ENCODE peak calls at places on chromosomes 5 and 9, in nine cellular contexts. W, C, Q, O, R, G, B, J and A are unnamed samples.

GRCh38 chr5:141873933-141874261 is 4.3 kb downstream of the PCDH1 start:
- DNase-seq in O (peak), J (no peak), G (no peak), R (no peak), Q (no peak), W (no peak), B (no peak), C (no peak), A (no peak)

GRCh38 chr5:137638841-137639240 is 97.0 kb downstream of the KLHL3 start:
- DNase-seq in R (no peak), G (no peak), B (no peak), C (no peak), J (no peak), O (no peak), W (no peak), Q (no peak), A (no peak)

GRCh38 chr5:95962785-95963184 is 1.1 kb upstream of the ELL2 start:
- DNase-seq in C (no peak), J (no peak), R (peak), O (no peak), B (peak), W (peak), Q (peak), G (no peak), A (no peak)

GRCh38 chr5:18394154-18394804 is 760.0 kb downstream of the TAF11L14 start:
- DNase-seq in J (peak), B (peak), W (peak), G (peak), O (peak), C (peak), R (peak), Q (peak), A (no peak)

GRCh38 chr5:157864067-157864466 is 5.1 kb upstream of the CLINT1 start:
- DNase-seq in G (no peak), Q (no peak), R (no peak), B (no peak), W (peak), C (no peak), O (no peak), J (no peak), A (no peak)

GRCh38 chr5:172910828-172911627 is 48.2 kb upstream of the RPL26L1 start:
- DNase-seq in Q (no peak), W (peak), J (peak), G (peak), R (peak), O (no peak), B (peak), C (peak), A (peak)

GRCh38 chr5:82165740-82166530 is 112.2 kb downstream of the RPS23 start:
- DNase-seq in R (peak), B (peak), W (peak), J (peak), Q (peak), G (peak), O (no peak), C (no peak), A (peak)

GRCh38 chr5:59301727-59302126 is 591.8 kb downstream of the PDE4D start:
- DNase-seq in J (no peak), C (no peak), W (no peak), G (no peak), O (no peak), R (no peak), Q (no peak), B (no peak), A (no peak)

GRCh38 chr5:89034588-89034987 is 151.6 kb upstream of the MEF2C start:
- DNase-seq in W (no peak), Q (no peak), G (peak), J (peak), B (peak), C (no peak), O (no peak), R (no peak), A (no peak)

DNA sequence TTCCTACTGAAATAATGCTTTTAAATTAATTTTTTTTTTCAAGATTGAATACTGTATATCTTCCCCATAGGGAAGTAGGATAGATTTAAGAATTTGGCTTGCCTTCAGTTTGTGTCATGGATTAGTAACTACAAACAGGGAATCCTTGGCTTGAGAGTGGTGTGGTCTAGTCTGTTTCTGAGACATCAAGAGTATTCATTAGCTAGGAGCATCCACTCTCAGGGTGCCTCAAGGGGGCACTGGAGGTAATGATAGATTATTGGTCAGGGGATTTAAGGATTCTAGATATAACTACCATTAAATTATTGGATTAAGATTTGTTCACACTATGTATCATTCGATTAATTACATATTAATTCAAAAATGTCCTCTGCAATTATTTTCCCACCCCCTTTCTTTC is 91.8 kb upstream of the TXNDC8 start:
- DNase-seq in O (no peak), R (no peak), B (no peak), W (no peak), J (no peak), Q (no peak), G (peak), C (no peak), A (no peak)
- TF ChIP-seq CTCF in O (no peak), R (no peak), B (no peak), W (no peak), J (peak), Q (no peak), G (peak), C (no peak), A (no peak)

GRCh38 chr5:5497132-5497748 is 74.8 kb downstream of the ICE1 start:
- DNase-seq in R (peak), W (peak), Q (peak), B (peak), G (peak), O (peak), C (peak), J (peak), A (no peak)
- TF ChIP-seq CTCF in R (peak), W (peak), Q (peak), B (peak), G (peak), O (peak), C (peak), J (peak), A (no peak)

GRCh38 chr9:130451509-130452388 is 7.0 kb downstream of the ASS1 start:
- DNase-seq in O (peak), C (peak), W (peak), Q (peak), R (peak), B (peak), G (peak), J (peak), A (no peak)
- TF ChIP-seq CTCF in O (peak), C (peak), W (peak), Q (peak), R (peak), B (peak), G (peak), J (peak), A (peak)

GRCh38 chr5:120329095-120329494 is 135.0 kb upstream of the PRR16 start:
- DNase-seq in C (no peak), J (no peak), B (no peak), Q (no peak), R (no peak), O (no peak), G (no peak), W (no peak), A (no peak)

GRCh38 chr5:120330555-120330954 is 133.5 kb upstream of the PRR16 start:
- DNase-seq in O (no peak), G (no peak), Q (no peak), C (no peak), J (no peak), B (no peak), W (no peak), R (no peak), A (no peak)

GRCh38 chr5:120326651-120327050 is 137.4 kb upstream of the PRR16 start:
- DNase-seq in Q (no peak), C (no peak), W (no peak), G (peak), J (no peak), B (no peak), R (no peak), O (no peak), A (no peak)

GRCh38 chr5:120327180-120327579 is 136.9 kb upstream of the PRR16 start:
- DNase-seq in Q (no peak), J (peak), G (peak), B (no peak), C (no peak), O (no peak), W (no peak), R (no peak), A (no peak)
- TF ChIP-seq CTCF in Q (no peak), J (peak), G (peak), B (no peak), C (no peak), O (no peak), W (no peak), R (no peak), A (no peak)

DNA sequence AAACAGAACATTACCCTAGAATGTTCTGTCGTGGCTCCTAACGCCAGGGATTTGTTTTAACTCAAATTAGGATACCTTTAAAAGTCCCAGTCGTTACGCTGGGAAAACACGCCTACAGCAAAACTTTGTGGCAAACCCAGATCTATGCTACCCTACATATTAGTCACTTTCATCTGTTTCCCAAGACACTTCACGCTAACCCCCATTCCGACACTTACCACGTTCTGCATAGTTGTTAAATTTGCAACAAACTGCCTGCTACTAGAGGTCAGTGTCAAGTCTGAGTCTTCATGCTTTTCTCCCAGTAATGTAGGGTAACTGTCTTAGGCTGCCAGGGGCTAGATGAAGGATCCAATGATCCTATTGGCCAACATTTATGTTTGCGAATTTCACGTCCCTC is 140.3 kb downstream of the RASEF start:
- DNase-seq in R (no peak), B (no peak), G (no peak), Q (no peak), J (peak), C (no peak), O (no peak), W (no peak), A (no peak)
- TF ChIP-seq CTCF in R (no peak), B (no peak), G (no peak), Q (no peak), J (no peak), C (no peak), O (no peak), W (no peak), A (no peak)

DNA sequence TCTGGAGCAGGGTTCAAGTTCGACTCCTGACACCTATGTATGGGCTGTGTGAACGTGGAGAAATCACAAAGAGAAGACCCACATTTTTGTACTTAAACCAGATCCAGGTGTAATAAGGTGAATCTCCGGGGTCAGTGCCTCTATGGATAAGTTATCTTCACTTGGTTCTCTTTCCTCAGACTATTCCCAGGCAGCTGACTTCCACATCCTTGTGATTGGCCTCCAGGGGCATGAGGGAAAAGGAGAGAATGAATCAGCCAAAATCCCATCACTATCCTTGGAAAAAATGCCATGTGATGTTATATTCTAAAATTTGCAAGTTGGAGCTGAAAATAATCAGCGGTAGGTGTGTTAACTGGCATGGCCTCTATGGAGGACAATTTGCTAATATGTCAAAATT is 37.2 kb downstream of the ZNF622 start:
- DNase-seq in O (no peak), W (no peak), C (no peak), B (no peak), R (no peak), G (no peak), J (no peak), Q (no peak), A (no peak)
- TF ChIP-seq CTCF in O (peak), W (no peak), C (no peak), B (no peak), R (no peak), G (no peak), J (no peak), Q (no peak), A (no peak)

GRCh38 chr9:133694686-133695085 is 43.5 kb downstream of the SARDH start:
- DNase-seq in O (no peak), J (no peak), R (no peak), G (no peak), C (no peak), B (no peak), Q (no peak), W (no peak), A (no peak)
- TF ChIP-seq CTCF in O (no peak), J (no peak), R (no peak), G (no peak), C (no peak), B (no peak), Q (no peak), W (no peak), A (no peak)

GRCh38 chr5:35954175-35954574 is 15.8 kb upstream of the CAPSL start:
- DNase-seq in G (no peak), C (no peak), W (peak), B (no peak), R (no peak), O (no peak), J (no peak), Q (no peak), A (no peak)
- TF ChIP-seq CTCF in G (no peak), C (no peak), W (no peak), B (no peak), R (no peak), O (no peak), J (no peak), Q (no peak), A (no peak)

GRCh38 chr5:1484416-1485319 is 39.1 kb downstream of the LPCAT1 start:
- DNase-seq in G (no peak), W (peak), C (no peak), B (no peak), R (no peak), O (no peak), Q (no peak), J (no peak), A (no peak)

GRCh38 chr5:1487079-1487764 is 36.5 kb downstream of the LPCAT1 start:
- DNase-seq in C (no peak), R (no peak), Q (no peak), W (no peak), J (no peak), O (no peak), B (no peak), G (no peak), A (no peak)

GRCh38 chr5:1485320-1486118 is 38.2 kb downstream of the LPCAT1 start:
- DNase-seq in Q (no peak), O (no peak), J (no peak), C (no peak), B (no peak), G (no peak), W (no peak), R (no peak), A (no peak)

GRCh38 chr5:1483856-1484255 is 38.6 kb upstream of the SLC6A3 start:
- DNase-seq in J (no peak), Q (no peak), B (no peak), R (no peak), G (no peak), C (no peak), O (no peak), W (no peak), A (no peak)

GRCh38 chr5:1486271-1486670 is 37.5 kb downstream of the LPCAT1 start:
- DNase-seq in Q (no peak), C (no peak), W (no peak), R (no peak), B (no peak), J (no peak), G (no peak), O (no peak), A (no peak)
- TF ChIP-seq CTCF in Q (no peak), C (no peak), W (no peak), R (no peak), B (no peak), J (no peak), G (no peak), O (no peak), A (no peak)